ENCODE peak calls at places on chromosomes 5 and 9, in four cellular contexts. One of them, this sample, is unnamed.

GRCh38 chr5:32098291-32098690 is 75.8 kb downstream of the GOLPH3 start:
- DNase-seq in A549: no peak
- DNase-seq in K562: no peak
- DNase-seq in HepG2: no peak
- DNase-seq in this sample: no peak

GRCh38 chr5:58018016-58018415 is 441.9 kb downstream of the PLK2 start:
- DNase-seq in K562: no peak
- DNase-seq in A549: no peak
- DNase-seq in HepG2: no peak
- DNase-seq in this sample: no peak

GRCh38 chr5:93805616-93806393 is 64.4 kb upstream of the POU5F2 start:
- DNase-seq in K562: no peak
- DNase-seq in A549: no peak
- DNase-seq in HepG2: no peak
- DNase-seq in this sample: peak; percentile 28

GRCh38 chr9:2722715-2723114 is 5.4 kb downstream of the KCNV2 start:
- DNase-seq in A549: no peak
- DNase-seq in K562: peak; percentile 19
- DNase-seq in HepG2: peak; percentile 7
- DNase-seq in this sample: peak; percentile 59

GRCh38 chr5:73770601-73771025 is 144.6 kb downstream of the ARHGEF28 start:
- DNase-seq in K562: no peak
- DNase-seq in HepG2: peak; percentile 77
- DNase-seq in A549: no peak
- DNase-seq in this sample: peak; percentile 71

GRCh38 chr9:35811364-35812024 is 568 bp downstream of the SPAG8 start:
- DNase-seq in K562: no peak
- DNase-seq in A549: no peak
- DNase-seq in HepG2: no peak
- DNase-seq in this sample: no peak

GRCh38 chr5:109191153-109191558 is 218.6 kb downstream of the PJA2 start:
- DNase-seq in K562: peak; percentile 47
- DNase-seq in A549: peak; percentile 34
- DNase-seq in HepG2: no peak
- DNase-seq in this sample: peak; percentile 64

GRCh38 chr5:14105717-14106435 is 37.3 kb upstream of the TRIO start:
- DNase-seq in A549: peak; percentile 76
- DNase-seq in K562: no peak
- DNase-seq in HepG2: peak; percentile 22
- DNase-seq in this sample: peak; percentile 95

GRCh38 chr5:157464518-157465171 is 4.6 kb downstream of the NIPAL4 start:
- DNase-seq in A549: peak; percentile 80
- DNase-seq in HepG2: no peak
- DNase-seq in K562: peak; percentile 54
- DNase-seq in this sample: peak; percentile 90

GRCh38 chr9:18182636-18183035 is 291.3 kb upstream of the ADAMTSL1 start:
- DNase-seq in A549: no peak
- DNase-seq in HepG2: no peak
- DNase-seq in K562: no peak
- DNase-seq in this sample: no peak

GRCh38 chr9:130053504-130054427 is at the start of gene GPR107:
- DNase-seq in HepG2: peak; percentile 61
- DNase-seq in K562: peak; percentile 90
- DNase-seq in A549: peak; percentile 67
- DNase-seq in this sample: peak; percentile 57

GRCh38 chr9:76369583-76369982 is 24.6 kb downstream of the RFK start:
- DNase-seq in A549: no peak
- DNase-seq in K562: no peak
- DNase-seq in HepG2: peak; percentile 51
- DNase-seq in this sample: peak; percentile 50

GRCh38 chr5:139461698-139462097 is 845 bp downstream of the ECSCR start:
- DNase-seq in K562: no peak
- DNase-seq in HepG2: no peak
- DNase-seq in A549: no peak
- DNase-seq in this sample: peak; percentile 79

GRCh38 chr9:6877671-6878161 is 119.9 kb downstream of the KDM4C start:
- DNase-seq in HepG2: peak; percentile 91
- DNase-seq in A549: peak; percentile 57
- DNase-seq in K562: no peak
- DNase-seq in this sample: peak; percentile 83

GRCh38 chr5:132076983-132077382 is 3.4 kb downstream of the CSF2 start:
- DNase-seq in A549: no peak
- DNase-seq in HepG2: no peak
- DNase-seq in K562: no peak
- DNase-seq in this sample: no peak

GRCh38 chr9:12094051-12094450 is 599.1 kb upstream of the TYRP1 start:
- DNase-seq in K562: no peak
- DNase-seq in A549: no peak
- DNase-seq in HepG2: no peak
- DNase-seq in this sample: no peak

GRCh38 chr5:180133971-180134508 is 62.5 kb upstream of the RNF130 start:
- DNase-seq in HepG2: no peak
- DNase-seq in K562: no peak
- DNase-seq in A549: no peak
- DNase-seq in this sample: no peak

GRCh38 chr9:136644343-136644592 is 18.4 kb upstream of the EGFL7 start:
- DNase-seq in A549: peak; percentile 71
- DNase-seq in HepG2: no peak
- DNase-seq in K562: peak; percentile 95
- DNase-seq in this sample: peak; percentile 22

GRCh38 chr5:180601591-180602480 is 10.5 kb upstream of the SCGB3A1 start:
- DNase-seq in A549: no peak
- DNase-seq in K562: no peak
- DNase-seq in HepG2: no peak
- DNase-seq in this sample: no peak

GRCh38 chr9:120505186-120505585 is 74.8 kb downstream of the CDK5RAP2 start:
- DNase-seq in A549: no peak
- DNase-seq in HepG2: no peak
- DNase-seq in K562: no peak
- DNase-seq in this sample: no peak

GRCh38 chr5:94893404-94894145 is 275.1 kb downstream of the SLF1 start:
- DNase-seq in K562: no peak
- DNase-seq in A549: peak; percentile 12
- DNase-seq in HepG2: no peak
- DNase-seq in this sample: peak; percentile 4

GRCh38 chr5:124644138-124644537 is 102.3 kb downstream of the ZNF608 start:
- DNase-seq in HepG2: no peak
- DNase-seq in K562: peak; percentile 64
- DNase-seq in A549: no peak
- DNase-seq in this sample: peak; percentile 83

GRCh38 chr5:171750316-171750788 is 35.3 kb upstream of the SMIM23 start:
- DNase-seq in K562: no peak
- DNase-seq in HepG2: peak; percentile 4
- DNase-seq in A549: peak; percentile 29
- DNase-seq in this sample: peak; percentile 7

GRCh38 chr5:160463775-160464465 is 42.3 kb downstream of the PTTG1 start:
- DNase-seq in A549: no peak
- DNase-seq in HepG2: peak; percentile 88
- DNase-seq in K562: no peak
- DNase-seq in this sample: peak; percentile 93

GRCh38 chr5:160463227-160463626 is 41.6 kb downstream of the PTTG1 start:
- DNase-seq in K562: no peak
- DNase-seq in A549: no peak
- DNase-seq in HepG2: no peak
- DNase-seq in this sample: no peak

GRCh38 chr5:160461378-160461777 is 39.7 kb downstream of the PTTG1 start:
- DNase-seq in A549: no peak
- DNase-seq in K562: no peak
- DNase-seq in HepG2: no peak
- DNase-seq in this sample: no peak

GRCh38 chr5:160460377-160461049 is 38.9 kb downstream of the PTTG1 start:
- DNase-seq in A549: no peak
- DNase-seq in K562: no peak
- DNase-seq in HepG2: no peak
- DNase-seq in this sample: no peak

GRCh38 chr5:160462167-160462566 is 40.5 kb downstream of the PTTG1 start:
- DNase-seq in A549: no peak
- DNase-seq in K562: no peak
- DNase-seq in HepG2: no peak
- DNase-seq in this sample: no peak
- TF ChIP-seq MAZ in A549: no peak
- TF ChIP-seq MAZ in K562: no peak
- TF ChIP-seq MAZ in HepG2: no peak
- TF ChIP-seq MAZ in this sample: no peak

GRCh38 chr9:122020398-122020797 is 72.7 kb downstream of the TTLL11 start:
- DNase-seq in A549: no peak
- DNase-seq in HepG2: no peak
- DNase-seq in K562: no peak
- DNase-seq in this sample: peak; percentile 37

GRCh38 chr9:122011818-122012498 is 81.2 kb downstream of the TTLL11 start:
- DNase-seq in A549: no peak
- DNase-seq in K562: no peak
- DNase-seq in HepG2: no peak
- DNase-seq in this sample: no peak

GRCh38 chr9:122016789-122017188 is 76.3 kb downstream of the TTLL11 start:
- DNase-seq in A549: no peak
- DNase-seq in HepG2: no peak
- DNase-seq in K562: peak; percentile 24
- DNase-seq in this sample: no peak

GRCh38 chr9:122015165-122015821 is 77.8 kb downstream of the TTLL11 start:
- DNase-seq in K562: no peak
- DNase-seq in A549: no peak
- DNase-seq in HepG2: no peak
- DNase-seq in this sample: no peak

DNA sequence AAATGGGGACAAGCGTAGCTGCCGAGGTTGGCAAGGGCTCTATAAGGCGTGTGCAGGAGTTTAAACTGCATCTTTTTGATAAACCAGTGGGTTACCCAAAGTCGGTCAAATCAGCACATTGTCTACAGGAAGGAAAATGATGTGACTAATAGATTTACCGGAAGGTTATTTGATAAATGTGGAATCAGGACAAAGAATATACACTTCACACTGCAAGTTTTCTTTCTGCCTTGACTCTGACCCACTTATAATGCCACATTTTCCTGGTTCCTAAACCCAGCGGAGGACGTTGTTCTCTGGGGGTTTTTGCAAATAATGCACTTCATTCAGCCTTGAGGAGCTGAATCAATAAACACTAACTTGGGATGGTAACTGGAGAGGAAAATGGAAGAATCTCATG is 76.8 kb downstream of the TTLL11 start:
- DNase-seq in A549: no peak
- DNase-seq in K562: no peak
- DNase-seq in HepG2: no peak
- DNase-seq in this sample: no peak
- TF ChIP-seq MAZ in A549: no peak
- TF ChIP-seq MAZ in K562: no peak
- TF ChIP-seq MAZ in HepG2: no peak
- TF ChIP-seq MAZ in this sample: no peak

DNA sequence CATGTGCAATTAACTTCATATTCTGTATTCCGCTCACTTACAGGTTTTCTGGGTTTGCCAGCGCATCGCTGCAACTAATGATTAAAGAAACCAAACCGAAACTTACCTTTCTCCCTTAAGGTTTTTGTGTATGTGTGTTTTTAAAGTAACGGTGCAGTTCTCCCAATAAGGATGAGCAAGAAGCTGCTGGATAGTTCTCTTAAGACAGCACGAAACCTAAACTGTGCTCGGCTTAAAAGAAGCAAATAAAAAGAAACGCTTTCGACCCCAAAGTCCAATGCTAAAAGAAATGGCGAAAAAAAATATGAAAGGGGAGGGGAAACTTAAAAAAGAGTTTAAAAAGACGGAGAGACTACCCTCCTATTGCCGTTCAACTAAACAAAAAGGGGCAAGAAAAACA is 340 bp downstream of the ELAVL2 start:
- DNase-seq in HepG2: no peak
- DNase-seq in K562: no peak
- DNase-seq in A549: no peak
- DNase-seq in this sample: no peak
- TF ChIP-seq MAZ in HepG2: no peak
- TF ChIP-seq MAZ in K562: no peak
- TF ChIP-seq MAZ in A549: no peak
- TF ChIP-seq MAZ in this sample: no peak

DNA sequence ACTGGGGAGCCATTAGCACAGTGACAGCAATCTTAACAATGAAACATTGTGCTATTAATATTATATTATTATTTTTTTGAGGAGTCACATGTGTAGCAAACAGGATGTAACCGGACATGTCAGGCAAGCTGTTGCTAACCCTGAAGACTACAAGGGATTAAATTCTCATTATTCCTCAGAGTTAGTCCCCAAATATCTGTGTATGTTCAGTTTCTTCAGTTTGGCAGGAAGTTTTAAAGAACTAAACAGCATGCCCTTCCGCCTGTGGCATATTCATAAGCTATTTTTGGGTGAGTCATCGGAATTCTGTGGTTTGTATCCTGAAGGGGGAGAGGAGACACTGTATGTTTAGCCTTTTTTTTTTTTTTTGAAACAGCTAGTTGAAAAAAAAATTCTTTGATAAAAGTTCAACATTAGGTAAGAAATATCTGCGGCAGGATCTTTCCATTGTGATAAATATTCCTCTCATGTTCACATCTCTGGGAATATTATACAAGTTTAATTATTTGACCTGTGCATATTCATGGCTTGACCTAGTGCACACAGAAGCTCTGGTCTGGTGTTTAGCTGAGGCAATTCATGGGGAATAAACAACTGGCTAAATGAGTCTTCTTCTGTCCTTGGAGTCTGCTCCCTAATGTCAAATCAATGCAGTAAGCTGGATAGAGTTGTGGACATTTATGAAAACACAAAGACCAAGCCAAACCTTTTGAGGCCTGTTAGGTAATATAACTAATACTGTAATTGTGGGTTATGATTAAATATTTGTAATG is 202.7 kb upstream of the CDKN2B start:
- DNase-seq in HepG2: peak; percentile 70
- DNase-seq in A549: peak; percentile 80
- DNase-seq in K562: no peak
- DNase-seq in this sample: peak; percentile 93
- TF ChIP-seq MAZ in HepG2: no peak
- TF ChIP-seq MAZ in A549: no peak
- TF ChIP-seq MAZ in K562: no peak
- TF ChIP-seq MAZ in this sample: no peak

GRCh38 chr5:11076945-11077613 is 316.0 kb upstream of the DAP start:
- DNase-seq in K562: no peak
- DNase-seq in A549: no peak
- DNase-seq in HepG2: no peak
- DNase-seq in this sample: no peak

GRCh38 chr5:11072556-11072955 is 311.5 kb upstream of the DAP start:
- DNase-seq in HepG2: no peak
- DNase-seq in A549: no peak
- DNase-seq in K562: no peak
- DNase-seq in this sample: no peak

GRCh38 chr5:11075010-11075860 is 314.2 kb upstream of the DAP start:
- DNase-seq in K562: peak; percentile 18
- DNase-seq in HepG2: no peak
- DNase-seq in A549: no peak
- DNase-seq in this sample: no peak
- TF ChIP-seq MAZ in K562: no peak
- TF ChIP-seq MAZ in HepG2: no peak
- TF ChIP-seq MAZ in A549: no peak
- TF ChIP-seq MAZ in this sample: no peak